ENCODE peak calls at places on chromosome 6, in seven cellular contexts. J is lower leg skin, A is GM12878, T is HCT116, R is RWPE1, V is uterus, Y is AG04449. B is an unnamed sample.

GRCh38 chr6:12605888-12606345 is 110.7 kb upstream of the PHACTR1 start:
- DNase-seq in T (peak), Y (no peak), V (no peak), J (peak), A (peak), R (peak), B (peak)

GRCh38 chr6:6910734-6911295 is 196.9 kb upstream of the RREB1 start:
- DNase-seq in R (no peak), V (no peak), A (no peak), J (no peak), T (no peak), Y (no peak), B (no peak)

GRCh38 chr6:101686653-101687052 is 293.1 kb downstream of the GRIK2 start:
- DNase-seq in R (no peak), T (no peak), Y (no peak), J (no peak), A (no peak), V (no peak), B (no peak)

GRCh38 chr6:159595173-159595572 is 97.9 kb downstream of the SOD2 start:
- DNase-seq in J (no peak), R (peak), V (no peak), Y (no peak), A (no peak), T (peak), B (no peak)

GRCh38 chr6:24547243-24547642 is 52.5 kb downstream of the ALDH5A1 start:
- DNase-seq in T (no peak), V (no peak), R (no peak), Y (no peak), J (no peak), A (no peak), B (peak)

GRCh38 chr6:164010446-164011071 is 596.0 kb downstream of the QKI start:
- DNase-seq in T (no peak), R (no peak), V (no peak), J (no peak), A (no peak), Y (no peak), B (no peak)

GRCh38 chr6:119349341-119350201 is at the start of gene MAN1A1:
- DNase-seq in A (no peak), R (peak), J (peak), V (peak), Y (no peak), T (peak), B (peak)

GRCh38 chr6:108243836-108244235 is 17.0 kb downstream of the SNX3 start:
- DNase-seq in T (no peak), J (no peak), R (no peak), Y (no peak), V (no peak), A (no peak), B (no peak)

GRCh38 chr6:10418361-10418861 is 3.5 kb upstream of the TFAP2A start:
- DNase-seq in V (no peak), R (no peak), A (no peak), Y (no peak), T (no peak), J (no peak), B (no peak)

GRCh38 chr6:21367649-21368154 is 225.8 kb upstream of the SOX4 start:
- DNase-seq in T (no peak), V (no peak), Y (no peak), J (no peak), A (no peak), R (no peak), B (no peak)

GRCh38 chr6:35273822-35274559 is 14.5 kb downstream of the ZNF76 start:
- DNase-seq in A (no peak), J (no peak), T (no peak), Y (no peak), V (no peak), R (no peak), B (no peak)

GRCh38 chr6:55980627-55981211 is 105.3 kb upstream of the BMP5 start:
- DNase-seq in A (no peak), R (peak), Y (no peak), J (no peak), T (peak), V (no peak), B (no peak)

GRCh38 chr6:95917034-95917433 is 98.7 kb upstream of the FUT9 start:
- DNase-seq in T (no peak), Y (no peak), A (no peak), J (no peak), R (no peak), V (no peak), B (no peak)

GRCh38 chr6:125764105-125764671 is 14.8 kb downstream of the HEY2 start:
- DNase-seq in Y (no peak), J (no peak), V (no peak), A (no peak), R (no peak), T (no peak), B (no peak)

GRCh38 chr6:141326426-141326825 is 806.3 kb upstream of the GJE1 start:
- DNase-seq in A (no peak), R (peak), Y (peak), J (peak), T (peak), V (no peak), B (no peak)

GRCh38 chr6:169654590-169655391 is 47.0 kb downstream of the WDR27 start:
- DNase-seq in V (peak), A (no peak), J (peak), R (peak), Y (peak), T (no peak), B (peak)

GRCh38 chr6:6494677-6495076 is 93.8 kb upstream of the LY86 start:
- DNase-seq in A (peak), J (no peak), Y (no peak), T (peak), V (no peak), R (peak), B (peak)

GRCh38 chr6:129748212-129748900 is 38.4 kb upstream of the ARHGAP18 start:
- DNase-seq in T (peak), Y (no peak), R (peak), A (peak), V (peak), J (peak), B (peak)

GRCh38 chr6:32857156-32857891 is 3.3 kb downstream of the PSMB9 start:
- DNase-seq in A (no peak), R (no peak), Y (no peak), T (no peak), V (no peak), J (no peak), B (no peak)

GRCh38 chr6:134810402-134810801 is 139.5 kb downstream of the ALDH8A1 start:
- DNase-seq in A (no peak), T (no peak), R (no peak), Y (no peak), J (no peak), V (no peak), B (no peak)

GRCh38 chr6:17703256-17703694 is 3.5 kb downstream of the NUP153 start:
- DNase-seq in V (peak), A (no peak), T (no peak), Y (no peak), J (no peak), R (peak), B (no peak)

GRCh38 chr6:131937703-131938631 is 13.2 kb downstream of the CCN2 start:
- DNase-seq in T (no peak), V (peak), R (no peak), A (no peak), Y (peak), J (no peak), B (no peak)

GRCh38 chr6:132365319-132365907 is 35.9 kb downstream of the MOXD1 start:
- DNase-seq in A (peak), V (no peak), J (no peak), T (no peak), Y (no peak), R (no peak), B (no peak)

GRCh38 chr6:35154947-35155346 is 13.8 kb upstream of the TCP11 start:
- DNase-seq in R (no peak), J (no peak), T (no peak), V (no peak), A (no peak), Y (no peak), B (no peak)

DNA sequence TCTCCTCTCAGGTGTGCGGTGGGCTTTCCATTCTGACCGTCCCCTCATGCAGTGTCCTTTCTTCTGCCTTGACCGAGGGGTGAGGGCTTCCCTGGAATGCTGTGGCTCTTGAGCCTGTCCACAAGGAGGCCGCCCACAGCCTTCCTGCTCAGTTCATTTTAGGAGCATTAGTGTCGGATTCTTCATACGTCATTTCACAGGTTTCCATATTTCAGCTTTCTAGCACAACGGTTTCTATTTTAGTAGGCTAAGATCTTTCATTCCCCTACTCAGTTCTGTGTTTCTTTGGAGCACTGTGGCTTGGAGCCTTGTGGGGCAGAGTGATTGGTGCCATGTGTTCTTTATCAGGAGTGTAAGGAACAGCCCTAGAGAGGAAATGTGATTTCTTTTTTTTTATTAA is 5.5 kb downstream of the PPP1R3G start:
- DNase-seq in V (no peak), T (no peak), R (no peak), Y (no peak), A (no peak), J (no peak), B (no peak)
- TF ChIP-seq CTCF in V (no peak), T (no peak), R (no peak), Y (no peak), A (no peak), J (no peak), B (no peak)

DNA sequence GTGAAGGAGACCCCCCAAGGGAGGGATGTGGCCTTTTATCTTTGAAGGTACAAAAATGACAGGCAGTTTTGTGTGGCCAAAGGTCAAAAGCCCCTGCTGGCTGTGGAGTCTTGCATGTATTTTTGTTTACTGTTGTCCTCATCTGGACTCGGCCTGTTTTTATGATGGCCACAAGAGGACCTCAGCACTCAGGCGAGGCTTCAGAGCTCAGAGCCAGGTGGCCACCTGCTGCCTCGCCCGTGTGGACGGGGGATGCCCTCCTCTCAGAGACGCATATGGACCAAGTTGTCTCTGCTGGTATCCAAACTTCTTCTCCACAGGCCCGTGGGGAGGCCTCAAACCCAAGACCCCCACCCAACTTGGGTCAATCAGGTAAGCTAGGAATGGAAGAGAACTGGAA is 118.2 kb downstream of the DACT2 start:
- DNase-seq in A (no peak), J (no peak), T (no peak), V (no peak), R (no peak), Y (no peak), B (no peak)
- TF ChIP-seq CTCF in A (no peak), J (no peak), T (peak), V (no peak), R (no peak), Y (no peak), B (no peak)

GRCh38 chr6:93048381-93048780 is 371.0 kb downstream of the EPHA7 start:
- DNase-seq in Y (no peak), T (no peak), A (no peak), V (no peak), J (no peak), R (no peak), B (no peak)

DNA sequence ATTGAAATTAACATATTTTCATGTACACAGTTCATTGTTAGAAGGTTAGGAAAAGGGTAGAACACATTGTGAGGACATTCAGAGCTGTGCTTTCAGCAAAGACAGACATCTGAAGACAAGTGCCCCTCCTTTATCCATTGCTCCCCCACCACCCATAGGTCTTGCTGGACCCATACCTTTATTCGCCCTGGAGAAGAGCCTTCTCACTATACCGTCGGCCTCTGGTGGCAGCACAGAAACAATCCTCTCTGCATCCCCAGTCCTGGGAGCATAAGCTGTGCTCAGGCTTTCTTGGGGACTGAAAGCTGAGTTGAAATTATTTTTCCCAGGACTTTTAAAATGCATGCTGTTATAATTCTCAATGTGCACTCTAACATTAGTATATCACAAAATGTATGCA is 372.3 kb downstream of the EPHA7 start:
- DNase-seq in V (no peak), R (no peak), J (no peak), Y (no peak), T (no peak), A (no peak), B (no peak)
- TF ChIP-seq CTCF in V (no peak), R (no peak), J (no peak), Y (no peak), T (no peak), A (no peak), B (no peak)

GRCh38 chr6:122839906-122840305 is 50.8 kb downstream of the SMPDL3A start:
- DNase-seq in J (no peak), A (no peak), R (no peak), T (no peak), Y (no peak), V (no peak), B (no peak)
- TF ChIP-seq CTCF in J (no peak), A (no peak), R (no peak), T (no peak), Y (no peak), V (no peak), B (no peak)